ENCODE peak calls at places on chromosomes 2 and 18, in ten cellular contexts. W, D, E, I, Y, K, A, M, F and U are unnamed samples.

GRCh38 chr2:182647499-182647787 is 68.6 kb upstream of the DNAJC10 start:
- DNase-seq in W (no peak), D (no peak), E (no peak), I (no peak), Y (no peak), K (no peak), A (no peak), M (no peak), F (no peak), U (no peak)

GRCh38 chr2:138455275-138455674 is 46.3 kb upstream of the SPOPL start:
- DNase-seq in W (no peak), D (no peak), E (no peak), I (no peak), Y (no peak), K (no peak), A (no peak), M (no peak), F (no peak), U (no peak)

GRCh38 chr2:217691920-217692666 is 310.7 kb downstream of the TNS1 start:
- DNase-seq in W (no peak), D (no peak), E (no peak), I (no peak), Y (no peak), K (no peak), A (peak; percentile 64), M (no peak), F (peak; percentile 15), U (no peak)

GRCh38 chr2:209876211-209876610 is 104.6 kb downstream of the UNC80 start:
- DNase-seq in W (no peak), D (no peak), E (no peak), I (no peak), Y (no peak), K (no peak), A (no peak), M (no peak), F (no peak), U (no peak)

GRCh38 chr2:54226224-54226623 is 29.8 kb downstream of the TSPYL6 start:
- DNase-seq in W (no peak), D (no peak), E (no peak), I (no peak), Y (no peak), K (no peak), A (no peak), M (no peak), F (peak; percentile 25), U (no peak)

GRCh38 chr18:79934311-79935097 is 16.9 kb downstream of the SLC66A2 start:
- DNase-seq in W (peak; percentile 15), D (no peak), E (no peak), I (no peak), Y (no peak), K (no peak), A (peak; percentile 66), M (peak; percentile 23), F (no peak), U (no peak)

GRCh38 chr2:180622122-180622918 is 358.1 kb upstream of the UBE2E3 start:
- DNase-seq in W (no peak), D (no peak), E (no peak), I (no peak), Y (no peak), K (no peak), A (peak; percentile 89), M (no peak), F (peak; percentile 49), U (no peak)

GRCh38 chr2:50433635-50434034 is 598.3 kb downstream of the NRXN1 start:
- DNase-seq in W (no peak), D (no peak), E (no peak), I (no peak), Y (no peak), K (no peak), A (no peak), M (no peak), F (no peak), U (no peak)

GRCh38 chr2:142937347-142937746 is 59.9 kb downstream of the KYNU start:
- DNase-seq in W (no peak), D (no peak), E (no peak), I (no peak), Y (no peak), K (no peak), A (peak; percentile 17), M (no peak), F (no peak), U (no peak)

GRCh38 chr2:128347701-128348504 is 29.2 kb upstream of the HS6ST1 start:
- DNase-seq in W (no peak), D (no peak), E (peak; percentile 27), I (no peak), Y (no peak), K (no peak), A (peak; percentile 70), M (no peak), F (peak; percentile 89), U (no peak)

GRCh38 chr18:31506024-31506742 is 8.2 kb downstream of the DSG2 start:
- DNase-seq in W (no peak), D (no peak), E (no peak), I (no peak), Y (no peak), K (no peak), A (no peak), M (no peak), F (peak; percentile 66), U (no peak)

DNA sequence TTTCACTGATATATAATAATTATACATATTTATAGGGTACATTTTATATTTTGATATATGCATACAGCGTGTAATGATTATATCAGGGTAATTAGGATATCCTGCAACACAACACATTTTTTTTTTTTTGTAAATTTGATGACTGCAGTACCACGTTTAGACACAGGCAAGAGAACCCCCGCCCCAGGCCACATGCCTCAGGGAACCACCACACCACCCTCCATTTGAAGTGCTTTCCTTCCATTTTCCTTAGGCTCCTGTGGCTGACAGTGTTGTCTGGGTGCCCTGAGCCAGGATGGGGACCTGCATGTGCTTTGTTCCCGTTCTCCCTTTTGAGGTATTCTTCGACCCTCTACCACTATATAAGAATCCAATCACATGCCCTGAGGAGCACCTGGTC is 161.6 kb upstream of the CTAGE1 start:
- DNase-seq in W (no peak), D (no peak), E (no peak), I (no peak), Y (no peak), K (no peak), A (no peak), M (no peak), F (no peak), U (no peak)
- TF ChIP-seq CTCF in W (no peak), D (no peak), E (no peak), I (no peak), Y (no peak), K (no peak), A (no peak), M (no peak), F (no peak), U (no peak)

GRCh38 chr2:222941510-222942032 is 80.7 kb downstream of the ACSL3 start:
- DNase-seq in W (no peak), D (no peak), E (no peak), I (no peak), Y (no peak), K (no peak), A (no peak), M (no peak), F (no peak), U (no peak)
- TF ChIP-seq CTCF in W (no peak), D (no peak), E (no peak), I (no peak), Y (no peak), K (no peak), A (no peak), M (no peak), F (no peak), U (no peak)

GRCh38 chr2:205051417-205051816 is 506.1 kb downstream of the PARD3B start:
- DNase-seq in W (no peak), D (no peak), E (no peak), I (peak; percentile 1), Y (no peak), K (no peak), A (peak; percentile 9), M (no peak), F (peak; percentile 17), U (no peak)
- TF ChIP-seq CTCF in W (no peak), D (no peak), E (peak; percentile 44), I (no peak), Y (peak; percentile 34), K (no peak), A (peak; percentile 20), M (no peak), F (peak; percentile 38), U (peak; percentile 49)

GRCh38 chr2:108184421-108184820 is 55.3 kb upstream of the SULT1C3 start:
- DNase-seq in W (no peak), D (no peak), E (no peak), I (no peak), Y (peak; percentile 17), K (peak; percentile 9), A (peak; percentile 1), M (no peak), F (peak; percentile 21), U (no peak)
- TF ChIP-seq CTCF in W (no peak), D (no peak), E (peak; percentile 50), I (peak; percentile 46), Y (no peak), K (peak; percentile 56), A (peak; percentile 40), M (no peak), F (peak; percentile 45), U (peak; percentile 47)

DNA sequence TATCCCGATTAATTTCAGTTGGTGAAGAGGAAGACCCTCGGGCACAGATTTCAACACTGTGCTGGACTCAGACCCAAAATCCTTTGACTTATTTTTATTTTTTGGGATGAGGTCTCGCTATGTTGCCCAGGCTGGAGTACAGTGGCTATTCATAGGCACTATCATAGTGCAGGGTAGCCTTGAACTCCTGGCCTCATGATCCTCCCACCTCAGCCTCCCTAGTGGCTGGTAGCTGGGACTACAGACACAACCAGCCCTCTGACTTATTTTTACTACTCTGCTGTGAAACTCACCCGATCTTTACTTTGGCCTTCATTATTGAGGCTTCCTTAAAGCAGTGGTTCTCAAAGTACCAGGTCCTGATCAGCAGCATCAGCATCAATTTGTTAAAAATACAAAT is 18.2 kb upstream of the ADAM17 start:
- DNase-seq in W (no peak), D (no peak), E (no peak), I (no peak), Y (no peak), K (no peak), A (no peak), M (no peak), F (no peak), U (no peak)
- TF ChIP-seq CTCF in W (no peak), D (no peak), E (no peak), I (no peak), Y (peak; percentile 30), K (no peak), A (no peak), M (no peak), F (peak; percentile 4), U (peak; percentile 12)